ENCODE peak calls at places on chromosomes 6 and 20, in five cellular contexts. One of them, this sample, is unnamed. For H3K9me3, the result is how much of the 10 kb centered on the place peaks cover.

GRCh38 chr20:3801846-3802245 is 5.7 kb downstream of the CDC25B start:
- DNase-seq in aorta: no peak
- DNase-seq in neuronal stem cell: no peak
- DNase-seq in Panc1: no peak
- DNase-seq in PC-3: no peak
- DNase-seq in this sample: no peak

GRCh38 chr6:9796827-9797226 is 618.0 kb downstream of the TFAP2A start:
- DNase-seq in aorta: no peak
- DNase-seq in neuronal stem cell: no peak
- DNase-seq in Panc1: no peak
- DNase-seq in PC-3: no peak
- DNase-seq in this sample: no peak

GRCh38 chr6:168116975-168117899 is 38.2 kb upstream of the FRMD1 start:
- DNase-seq in aorta: peak
- DNase-seq in neuronal stem cell: no peak
- DNase-seq in Panc1: no peak
- DNase-seq in PC-3: no peak
- DNase-seq in this sample: no peak

GRCh38 chr6:40874495-40874894 is 164.5 kb downstream of the UNC5CL start:
- DNase-seq in aorta: no peak
- DNase-seq in neuronal stem cell: no peak
- DNase-seq in Panc1: no peak
- DNase-seq in PC-3: no peak
- DNase-seq in this sample: no peak

GRCh38 chr6:43284986-43285385 is 13.1 kb upstream of the SLC22A7 start:
- DNase-seq in aorta: no peak
- DNase-seq in neuronal stem cell: no peak
- DNase-seq in Panc1: no peak
- DNase-seq in PC-3: no peak
- DNase-seq in this sample: no peak

GRCh38 chr6:143034689-143035334 is 25.9 kb upstream of the AIG1 start:
- DNase-seq in aorta: no peak
- DNase-seq in neuronal stem cell: no peak
- DNase-seq in Panc1: no peak
- DNase-seq in PC-3: peak
- DNase-seq in this sample: no peak

GRCh38 chr20:3323398-3323797 is 84.1 kb downstream of the DNAAF9 start:
- DNase-seq in aorta: no peak
- DNase-seq in neuronal stem cell: no peak
- DNase-seq in Panc1: no peak
- DNase-seq in PC-3: peak
- DNase-seq in this sample: no peak

GRCh38 chr6:2749972-2750600 is 636 bp downstream of the MYLK4 start:
- DNase-seq in aorta: peak
- DNase-seq in neuronal stem cell: peak
- DNase-seq in Panc1: no peak
- DNase-seq in PC-3: peak
- DNase-seq in this sample: peak

GRCh38 chr6:56699066-56699654 is 56.5 kb upstream of the DST start:
- DNase-seq in aorta: no peak
- DNase-seq in neuronal stem cell: no peak
- DNase-seq in Panc1: no peak
- DNase-seq in PC-3: peak
- DNase-seq in this sample: no peak

GRCh38 chr6:156021746-156022396 is 566.2 kb upstream of the NOX3 start:
- DNase-seq in aorta: no peak
- DNase-seq in neuronal stem cell: no peak
- DNase-seq in Panc1: no peak
- DNase-seq in PC-3: peak
- DNase-seq in this sample: no peak

GRCh38 chr6:96898241-96898851 is 655 bp upstream of the NDUFAF4 start:
- DNase-seq in aorta: no peak
- DNase-seq in neuronal stem cell: no peak
- DNase-seq in Panc1: no peak
- DNase-seq in PC-3: peak
- DNase-seq in this sample: no peak

GRCh38 chr6:63765828-63766227 is 130.2 kb downstream of the PHF3 start:
- DNase-seq in aorta: no peak
- DNase-seq in neuronal stem cell: no peak
- DNase-seq in Panc1: no peak
- DNase-seq in PC-3: no peak
- DNase-seq in this sample: no peak

GRCh38 chr20:3276400-3277015 is 37.5 kb upstream of the SLC4A11 start:
- DNase-seq in aorta: no peak
- DNase-seq in neuronal stem cell: peak
- DNase-seq in Panc1: peak
- DNase-seq in PC-3: peak
- DNase-seq in this sample: no peak

DNA sequence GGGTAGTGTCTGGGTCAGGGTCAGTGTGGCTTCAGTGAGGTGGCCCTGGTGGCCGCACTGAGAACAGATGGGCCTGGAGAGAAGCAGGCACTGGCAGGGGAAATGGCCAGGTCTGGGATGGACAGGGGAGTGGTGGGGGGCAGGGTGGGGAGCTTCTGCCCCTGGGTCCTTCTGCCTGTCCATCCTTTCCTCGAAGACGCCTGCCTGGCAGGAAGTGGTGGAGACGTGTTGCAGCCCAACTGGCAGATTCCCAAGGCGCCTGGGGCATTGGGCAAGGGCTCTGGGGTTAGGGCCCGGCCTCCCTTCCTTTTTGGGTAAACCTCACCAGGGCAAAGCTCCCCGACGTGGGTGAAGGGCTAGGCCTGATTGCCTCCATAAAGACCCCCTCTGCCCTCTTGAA is 10.4 kb downstream of the SRC start:
- DNase-seq in aorta: peak
- DNase-seq in neuronal stem cell: no peak
- DNase-seq in Panc1: no peak
- DNase-seq in PC-3: peak
- DNase-seq in this sample: peak
- H3K27ac ChIP-seq in aorta: no peak
- H3K27ac ChIP-seq in neuronal stem cell: no peak
- H3K27ac ChIP-seq in Panc1: no peak
- H3K27ac ChIP-seq in PC-3: no peak
- H3K27ac ChIP-seq in this sample: no peak

DNA sequence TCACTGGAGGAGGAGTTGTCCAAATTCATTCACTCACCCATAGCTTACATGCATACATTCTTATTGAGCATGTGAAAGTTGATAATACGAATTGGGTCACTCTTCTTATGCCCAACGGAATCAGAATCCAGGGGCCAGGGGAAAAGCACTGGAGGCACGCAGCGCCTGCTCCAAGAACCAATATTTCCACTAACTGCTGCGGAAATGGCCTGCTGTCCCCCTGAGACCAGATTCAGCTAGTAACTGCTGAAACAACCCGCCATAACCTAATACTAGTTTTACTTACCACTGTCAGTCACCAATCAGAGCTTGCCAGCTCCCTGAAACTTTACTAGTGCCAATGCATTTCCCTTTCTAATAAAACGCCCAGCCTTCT is 641 bp upstream of the FKBP1A start:
- DNase-seq in aorta: no peak
- DNase-seq in neuronal stem cell: no peak
- DNase-seq in Panc1: no peak
- DNase-seq in PC-3: no peak
- DNase-seq in this sample: no peak
- H3K9me3 ChIP-seq in aorta: under half
- H3K9me3 ChIP-seq in neuronal stem cell: under half
- H3K9me3 ChIP-seq in Panc1: under half
- H3K9me3 ChIP-seq in PC-3: under half
- H3K9me3 ChIP-seq in this sample: under half

DNA sequence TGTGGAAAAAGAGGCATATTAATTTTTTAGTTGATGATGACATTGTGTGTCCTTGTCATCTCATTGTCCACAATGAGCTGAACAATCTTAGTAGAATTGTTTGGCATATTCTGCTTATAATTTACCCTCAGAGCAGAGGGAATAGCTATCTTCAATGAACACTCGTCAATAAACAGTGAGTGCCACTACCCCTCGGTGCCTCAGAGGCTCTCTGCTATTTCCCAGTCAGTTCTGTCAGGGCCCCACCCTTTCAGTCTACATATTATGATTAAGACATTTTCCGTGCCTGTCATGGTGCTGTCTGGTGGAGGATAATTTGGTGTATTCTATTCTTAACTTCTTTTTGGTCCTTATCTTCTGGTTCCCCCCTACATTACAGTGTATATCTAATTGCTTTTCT is 31.2 kb downstream of the NUS1 start:
- DNase-seq in aorta: no peak
- DNase-seq in neuronal stem cell: no peak
- DNase-seq in Panc1: no peak
- DNase-seq in PC-3: no peak
- DNase-seq in this sample: no peak
- H3K27ac ChIP-seq in aorta: no peak
- H3K27ac ChIP-seq in neuronal stem cell: no peak
- H3K27ac ChIP-seq in Panc1: no peak
- H3K27ac ChIP-seq in PC-3: no peak
- H3K27ac ChIP-seq in this sample: no peak

GRCh38 chr6:165231581-165232276 is 77.7 kb downstream of the C6orf118 start:
- DNase-seq in aorta: no peak
- DNase-seq in neuronal stem cell: no peak
- DNase-seq in Panc1: peak
- DNase-seq in PC-3: peak
- DNase-seq in this sample: no peak

GRCh38 chr6:165232277-165232654 is 77.1 kb downstream of the C6orf118 start:
- DNase-seq in aorta: no peak
- DNase-seq in neuronal stem cell: no peak
- DNase-seq in Panc1: no peak
- DNase-seq in PC-3: no peak
- DNase-seq in this sample: no peak

GRCh38 chr6:165231177-165231576 is 78.2 kb downstream of the C6orf118 start:
- DNase-seq in aorta: no peak
- DNase-seq in neuronal stem cell: no peak
- DNase-seq in Panc1: no peak
- DNase-seq in PC-3: no peak
- DNase-seq in this sample: no peak

GRCh38 chr6:165227644-165228329 is 81.6 kb downstream of the C6orf118 start:
- DNase-seq in aorta: no peak
- DNase-seq in neuronal stem cell: no peak
- DNase-seq in Panc1: no peak
- DNase-seq in PC-3: peak
- DNase-seq in this sample: no peak

GRCh38 chr6:165229216-165229615 is 80.2 kb downstream of the C6orf118 start:
- DNase-seq in aorta: no peak
- DNase-seq in neuronal stem cell: no peak
- DNase-seq in Panc1: no peak
- DNase-seq in PC-3: no peak
- DNase-seq in this sample: no peak
- H3K9me3 ChIP-seq in aorta: under half
- H3K9me3 ChIP-seq in neuronal stem cell: under half
- H3K9me3 ChIP-seq in Panc1: under half
- H3K9me3 ChIP-seq in PC-3: under half
- H3K9me3 ChIP-seq in this sample: under half

GRCh38 chr6:21946298-21946783 is 350.5 kb downstream of the PRL start:
- DNase-seq in aorta: no peak
- DNase-seq in neuronal stem cell: no peak
- DNase-seq in Panc1: no peak
- DNase-seq in PC-3: peak
- DNase-seq in this sample: no peak
- H3K27ac ChIP-seq in aorta: no peak
- H3K27ac ChIP-seq in neuronal stem cell: no peak
- H3K27ac ChIP-seq in Panc1: peak
- H3K27ac ChIP-seq in PC-3: no peak
- H3K27ac ChIP-seq in this sample: no peak

GRCh38 chr20:58908941-58909340 is 56.4 kb downstream of the GNAS start:
- DNase-seq in aorta: no peak
- DNase-seq in neuronal stem cell: no peak
- DNase-seq in Panc1: no peak
- DNase-seq in PC-3: no peak
- DNase-seq in this sample: no peak

GRCh38 chr20:58906111-58906510 is 53.6 kb downstream of the GNAS start:
- DNase-seq in aorta: no peak
- DNase-seq in neuronal stem cell: no peak
- DNase-seq in Panc1: no peak
- DNase-seq in PC-3: no peak
- DNase-seq in this sample: no peak

GRCh38 chr20:58906894-58907293 is 54.4 kb downstream of the GNAS start:
- DNase-seq in aorta: no peak
- DNase-seq in neuronal stem cell: no peak
- DNase-seq in Panc1: no peak
- DNase-seq in PC-3: peak
- DNase-seq in this sample: no peak

GRCh38 chr20:58908216-58908615 is 55.7 kb downstream of the GNAS start:
- DNase-seq in aorta: no peak
- DNase-seq in neuronal stem cell: no peak
- DNase-seq in Panc1: no peak
- DNase-seq in PC-3: no peak
- DNase-seq in this sample: no peak

DNA sequence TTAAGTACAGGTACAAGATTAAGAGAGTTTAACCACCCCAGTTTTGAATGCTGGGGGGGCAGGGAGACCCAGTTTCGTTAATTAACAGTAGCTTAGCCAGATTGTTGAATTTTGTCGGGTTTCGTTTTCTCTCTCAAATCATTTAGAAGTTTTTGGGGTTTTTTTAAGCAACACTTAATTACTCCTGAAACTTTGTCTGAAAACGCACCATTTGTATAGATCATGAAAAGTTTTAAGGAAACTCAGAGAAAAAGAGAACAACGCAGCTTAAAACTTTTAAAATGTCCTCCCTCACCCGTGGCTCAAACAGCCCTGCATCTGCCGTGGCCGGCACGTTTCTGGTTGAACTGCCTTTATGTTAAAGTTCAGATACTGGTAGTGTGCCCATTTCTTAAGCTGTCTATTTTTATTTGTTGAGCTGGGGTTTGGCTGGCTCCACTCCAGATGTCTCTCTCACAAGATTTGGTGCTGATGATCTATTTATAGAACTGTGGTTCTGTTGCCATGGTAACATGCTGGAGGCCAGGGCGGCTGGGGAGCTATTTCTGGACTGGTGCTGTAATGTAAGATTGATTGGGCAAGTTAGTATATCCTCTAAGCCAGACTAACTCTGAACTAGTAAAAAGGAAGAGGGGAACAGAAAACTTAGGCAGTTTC is 55.1 kb downstream of the GNAS start:
- DNase-seq in aorta: peak
- DNase-seq in neuronal stem cell: no peak
- DNase-seq in Panc1: peak
- DNase-seq in PC-3: peak
- DNase-seq in this sample: peak
- H3K9me3 ChIP-seq in aorta: under half
- H3K9me3 ChIP-seq in neuronal stem cell: under half
- H3K9me3 ChIP-seq in Panc1: under half
- H3K9me3 ChIP-seq in PC-3: under half
- H3K9me3 ChIP-seq in this sample: under half

This sample was measured in heart right ventricle.